ENCODE peak calls at places on chromosomes 11 and 22, in four cellular contexts. X, U, P and J are unnamed samples.

GRCh38 chr11:93489841-93490240 is 53.4 kb downstream of the SMCO4 start:
- DNase-seq in X (no peak), U (no peak), P (no peak), J (no peak)

GRCh38 chr11:112581747-112582146 is 321.1 kb upstream of the PLET1 start:
- DNase-seq in X (no peak), U (no peak), P (no peak), J (no peak)

GRCh38 chr22:43263645-43264514 is 76.9 kb upstream of the TTLL12 start:
- DNase-seq in X (peak), U (peak), P (peak), J (no peak)

GRCh38 chr11:118142081-118142480 is 10.5 kb downstream of the SCN4B start:
- DNase-seq in X (no peak), U (no peak), P (no peak), J (no peak)

GRCh38 chr11:34620820-34621792 is at the start of gene EHF:
- DNase-seq in X (no peak), U (peak), P (no peak), J (no peak)

GRCh38 chr11:95429376-95429907 is 198.4 kb upstream of the SESN3 start:
- DNase-seq in X (no peak), U (no peak), P (no peak), J (no peak)

GRCh38 chr22:24333301-24333700 is 62.7 kb downstream of the SPECC1L start:
- DNase-seq in X (no peak), U (no peak), P (no peak), J (no peak)

GRCh38 chr11:106152824-106153223 is 75.4 kb downstream of the AASDHPPT start:
- DNase-seq in X (no peak), U (no peak), P (no peak), J (no peak)

GRCh38 chr11:1714908-1715885 is 18.2 kb downstream of the KRTAP5-6 start:
- DNase-seq in X (no peak), U (no peak), P (no peak), J (peak)

GRCh38 chr22:45155050-45155840 is 8.5 kb upstream of the NUP50 start:
- DNase-seq in X (no peak), U (no peak), P (no peak), J (no peak)

GRCh38 chr11:74749965-74750296 is 1.3 kb downstream of the RNF169 start:
- DNase-seq in X (no peak), U (no peak), P (no peak), J (no peak)

GRCh38 chr11:64809781-64810241 is 540 bp downstream of the MEN1 start:
- DNase-seq in X (peak), U (peak), P (no peak), J (no peak)

GRCh38 chr11:96156379-96156722 is 186.6 kb downstream of the MAML2 start:
- DNase-seq in X (no peak), U (no peak), P (no peak), J (no peak)

GRCh38 chr11:129785383-129786111 is 30.1 kb upstream of the TMEM45B start:
- DNase-seq in X (no peak), U (no peak), P (no peak), J (no peak)

GRCh38 chr11:36361472-36361871 is 65.4 kb downstream of the PRR5L start:
- DNase-seq in X (no peak), U (no peak), P (no peak), J (no peak)

GRCh38 chr22:39859903-39860588 is 33.5 kb downstream of the ENTHD1 start:
- DNase-seq in X (no peak), U (no peak), P (no peak), J (no peak)

GRCh38 chr11:27699242-27699925 is 871 bp downstream of the BDNF start:
- DNase-seq in X (no peak), U (peak), P (no peak), J (no peak)

GRCh38 chr11:65524747-65525658 is at the start of gene SCYL1:
- DNase-seq in X (peak), U (peak), P (peak), J (peak)

GRCh38 chr22:21984793-21985192 is 2.2 kb upstream of the TOP3B start:
- DNase-seq in X (no peak), U (no peak), P (no peak), J (no peak)

GRCh38 chr11:79493555-79494171 is 52.8 kb upstream of the TENM4 start:
- DNase-seq in X (peak), U (peak), P (no peak), J (peak)

GRCh38 chr11:109864161-109864661 is 229.0 kb upstream of the ZC3H12C start:
- DNase-seq in X (peak), U (no peak), P (no peak), J (no peak)

GRCh38 chr11:106399075-106399500 is 321.6 kb downstream of the AASDHPPT start:
- DNase-seq in X (no peak), U (peak), P (no peak), J (no peak)

GRCh38 chr22:40421082-40421350 is 50.6 kb downstream of the SGSM3 start:
- DNase-seq in X (no peak), U (no peak), P (no peak), J (no peak)

GRCh38 chr11:3833461-3833860 is 7.3 kb downstream of the RHOG start:
- DNase-seq in X (no peak), U (no peak), P (no peak), J (no peak)

GRCh38 chr11:63686912-63687311 is 5.6 kb downstream of the RTN3 start:
- DNase-seq in X (no peak), U (no peak), P (no peak), J (no peak)

GRCh38 chr11:134433251-134433650 is 21.2 kb upstream of the B3GAT1 start:
- DNase-seq in X (no peak), U (no peak), P (no peak), J (no peak)

GRCh38 chr11:132095230-132096165 is 725.1 kb downstream of the NTM start:
- DNase-seq in X (no peak), U (no peak), P (no peak), J (no peak)

GRCh38 chr11:118659956-118660645 is 19.3 kb downstream of the TREH start:
- DNase-seq in X (no peak), U (no peak), P (no peak), J (no peak)

GRCh38 chr11:72661486-72661885 is 12.7 kb downstream of the PDE2A start:
- DNase-seq in X (no peak), U (no peak), P (no peak), J (no peak)

GRCh38 chr11:76523147-76523546 is 78.3 kb downstream of the EMSY start:
- DNase-seq in X (no peak), U (no peak), P (no peak), J (no peak)

GRCh38 chr22:35860087-35860733 is 142.5 kb downstream of the APOL5 start:
- DNase-seq in X (no peak), U (no peak), P (no peak), J (no peak)

GRCh38 chr22:17518379-17518778 is 44.9 kb upstream of the SLC25A18 start:
- DNase-seq in X (no peak), U (no peak), P (no peak), J (no peak)

GRCh38 chr11:119228535-119229302 is 22.6 kb downstream of the CBL start:
- DNase-seq in X (no peak), U (no peak), P (no peak), J (no peak)

GRCh38 chr11:47352556-47352955 is at the start of gene MYBPC3:
- DNase-seq in X (no peak), U (no peak), P (no peak), J (no peak)